ENCODE peak calls at places on chromosomes 7 and 10, in eight cellular contexts. G, V, P, J, Y, S, L and E are unnamed samples.
A peak's percentile ranks its signal among the peaks of the same experiment; 100 is the strongest.

GRCh38 chr7:69595415-69595814 is 2.9 kb upstream of the AUTS2 start:
- DNase-seq in J (no peak), G (no peak), Y (no peak), V (no peak), L (no peak), S (no peak), P (no peak), E (no peak)

GRCh38 chr7:36346260-36346831 is 43.3 kb upstream of the ANLN start:
- DNase-seq in G (no peak), Y (no peak), S (no peak), P (no peak), J (peak; percentile 60), L (no peak), V (no peak), E (no peak)

GRCh38 chr10:20088302-20088701 is 272.1 kb downstream of the PLXDC2 start:
- DNase-seq in G (no peak), L (no peak), S (no peak), V (no peak), P (no peak), Y (no peak), J (no peak), E (no peak)

GRCh38 chr7:45660201-45660900 is 86.2 kb downstream of the ADCY1 start:
- DNase-seq in V (no peak), Y (no peak), G (peak; percentile 1), P (no peak), L (no peak), J (no peak), S (no peak), E (no peak)

GRCh38 chr7:35906191-35906908 is 105.5 kb downstream of the SEPTIN7 start:
- DNase-seq in P (peak; percentile 86), L (peak; percentile 73), G (peak; percentile 74), V (peak; percentile 61), J (peak; percentile 77), S (peak; percentile 60), Y (peak; percentile 74), E (no peak)

GRCh38 chr7:22565315-22565811 is 65.4 kb upstream of the STEAP1B start:
- DNase-seq in S (peak; percentile 56), L (no peak), J (peak; percentile 7), G (no peak), Y (no peak), P (peak; percentile 69), V (no peak), E (no peak)

GRCh38 chr10:101323495-101323894 is 30.5 kb upstream of the BTRC start:
- DNase-seq in S (no peak), P (no peak), V (no peak), J (no peak), G (no peak), L (no peak), Y (no peak), E (no peak)

GRCh38 chr10:103457896-103458583 is 660 bp downstream of the CALHM1 start:
- DNase-seq in Y (no peak), G (no peak), J (no peak), P (no peak), V (no peak), S (no peak), L (no peak), E (no peak)

GRCh38 chr10:109741712-109742111 is 181.6 kb downstream of the XPNPEP1 start:
- DNase-seq in P (no peak), Y (no peak), S (no peak), L (no peak), G (no peak), J (no peak), V (no peak), E (no peak)

GRCh38 chr7:63925626-63926460 is 72.8 kb upstream of the ZNF722 start:
- DNase-seq in J (peak; percentile 87), P (no peak), Y (peak; percentile 94), G (peak; percentile 97), S (no peak), V (peak; percentile 94), L (peak; percentile 82), E (peak; percentile 95)

GRCh38 chr7:151897951-151898686 is 21.2 kb upstream of the PRKAG2 start:
- DNase-seq in S (no peak), J (no peak), L (peak; percentile 56), Y (no peak), P (no peak), V (no peak), G (no peak), E (no peak)

GRCh38 chr10:124943301-124944092 is 1.6 kb downstream of the ZRANB1 start:
- DNase-seq in G (no peak), J (no peak), V (no peak), S (peak; percentile 51), Y (no peak), L (no peak), P (peak; percentile 55), E (no peak)

GRCh38 chr7:129522088-129522970 is 20.0 kb downstream of the SMKR1 start:
- DNase-seq in G (no peak), S (peak; percentile 47), V (no peak), L (no peak), J (no peak), Y (no peak), P (no peak), E (no peak)

GRCh38 chr7:159231017-159231416 is 86.3 kb upstream of the VIPR2 start:
- DNase-seq in V (no peak), J (no peak), S (no peak), L (no peak), G (no peak), Y (no peak), P (no peak), E (no peak)

GRCh38 chr7:4361774-4362173 is 320.3 kb upstream of the FOXK1 start:
- DNase-seq in J (no peak), G (no peak), V (no peak), S (no peak), P (no peak), L (no peak), Y (no peak), E (no peak)

GRCh38 chr7:25069900-25070443 is 55.1 kb downstream of the CYCS start:
- DNase-seq in P (peak; percentile 94), S (peak; percentile 85), J (peak; percentile 64), Y (peak; percentile 53), G (no peak), V (peak; percentile 57), L (peak; percentile 66), E (no peak)

GRCh38 chr10:122294006-122294405 is 22.9 kb downstream of the BTBD16 start:
- DNase-seq in J (no peak), L (no peak), S (no peak), V (no peak), G (no peak), Y (peak; percentile 89), P (no peak), E (no peak)

GRCh38 chr7:99296471-99296870 is 23.8 kb downstream of the MYH16 start:
- DNase-seq in J (no peak), L (no peak), S (no peak), P (no peak), Y (no peak), V (no peak), G (no peak), E (no peak)

GRCh38 chr7:2986561-2986960 is 57.1 kb downstream of the CARD11 start:
- DNase-seq in Y (no peak), G (no peak), S (no peak), J (no peak), L (peak; percentile 26), P (no peak), V (no peak), E (no peak)

GRCh38 chr10:107561136-107561650 is 396.7 kb upstream of the SORCS1 start:
- DNase-seq in S (no peak), G (no peak), P (no peak), L (no peak), Y (no peak), J (no peak), V (no peak), E (no peak)

GRCh38 chr10:108735380-108735779 is 1187.9 kb downstream of the XPNPEP1 start:
- DNase-seq in Y (no peak), L (no peak), S (no peak), P (peak; percentile 40), J (no peak), G (no peak), V (no peak), E (no peak)

GRCh38 chr10:79417731-79418130 is 27.7 kb downstream of the ZCCHC24 start:
- DNase-seq in S (no peak), Y (no peak), G (no peak), L (peak; percentile 61), V (no peak), P (no peak), J (no peak), E (peak; percentile 37)

GRCh38 chr10:14513061-14513460 is 182.3 kb upstream of the FRMD4A start:
- DNase-seq in Y (no peak), G (no peak), V (no peak), L (no peak), P (peak; percentile 45), J (no peak), S (peak; percentile 35), E (no peak)

GRCh38 chr10:79007037-79007842 is 61.5 kb upstream of the ZMIZ1 start:
- DNase-seq in S (no peak), J (no peak), L (peak; percentile 83), G (peak; percentile 18), Y (no peak), V (no peak), P (peak; percentile 28), E (peak; percentile 61)

GRCh38 chr7:140479739-140480084 is 407 bp upstream of the MKRN1 start:
- DNase-seq in P (no peak), S (no peak), J (no peak), G (no peak), Y (no peak), V (no peak), L (no peak), E (no peak)

GRCh38 chr10:14225374-14225773 is 105.3 kb downstream of the FRMD4A start:
- DNase-seq in G (no peak), V (no peak), L (no peak), P (no peak), Y (no peak), S (no peak), J (no peak), E (no peak)

GRCh38 chr7:66894463-66895080 is 26.5 kb upstream of the TMEM248 start:
- DNase-seq in J (peak; percentile 17), L (no peak), G (no peak), P (peak; percentile 40), Y (no peak), V (no peak), S (no peak), E (no peak)

GRCh38 chr7:4693152-4693551 is 11.1 kb downstream of the FOXK1 start:
- DNase-seq in S (no peak), V (no peak), Y (no peak), P (no peak), J (no peak), G (no peak), L (no peak), E (no peak)

GRCh38 chr10:102538811-102539210 is 35.0 kb downstream of the SUFU start:
- DNase-seq in J (no peak), S (no peak), L (no peak), Y (no peak), P (no peak), V (no peak), G (no peak), E (no peak)

GRCh38 chr10:80108576-80109239 is 23.8 kb upstream of the PLAC9 start:
- DNase-seq in L (no peak), S (no peak), V (no peak), P (no peak), G (no peak), J (no peak), Y (no peak), E (no peak)

GRCh38 chr7:113710310-113711106 is 208.3 kb downstream of the PPP1R3A start:
- DNase-seq in G (peak; percentile 4), P (peak; percentile 88), Y (no peak), J (peak; percentile 73), L (no peak), V (peak; percentile 31), S (peak; percentile 69), E (no peak)

GRCh38 chr7:134545918-134546317 is 3.0 kb upstream of the AKR1B15 start:
- DNase-seq in P (no peak), J (no peak), V (no peak), Y (no peak), S (no peak), G (no peak), L (no peak), E (no peak)

GRCh38 chr7:47292832-47293309 is 289.0 kb downstream of the TNS3 start:
- DNase-seq in V (no peak), L (no peak), J (no peak), S (no peak), Y (no peak), P (peak; percentile 49), G (no peak), E (no peak)

GRCh38 chr7:20220824-20221547 is 3.8 kb upstream of the MACC1 start:
- DNase-seq in S (peak; percentile 66), Y (no peak), V (no peak), L (no peak), G (no peak), J (peak; percentile 15), P (peak; percentile 99), E (no peak)